ENCODE peak calls at places on chromosomes 3 and 15, in ten cellular contexts. W is NCI-H460, I is fibroblast of lung, U is NCI-H1092, X is endodermal cell, K is NCI-H2171 treated with DMSO at 0.1 percent for 48 hours, T is HEK293T, F is endothelial cell, N is MCF 10A, O is fibroblast of the aortic adventitia. C is an unnamed sample.
A peak's percentile ranks its signal among the peaks of the same experiment; 100 is the strongest.

GRCh38 chr3:170063691-170064090 is 25.9 kb downstream of the GPR160 start:
- DNase-seq in X (peak; percentile 47), F (no peak), U (no peak), T (no peak), W (no peak), N (no peak), O (no peak), I (no peak), K (no peak), C (no peak)

GRCh38 chr3:136659253-136659652 is 92.9 kb downstream of the STAG1 start:
- DNase-seq in F (no peak), X (peak; percentile 50), N (no peak), I (peak; percentile 93), W (no peak), O (peak; percentile 77), K (peak; percentile 77), U (peak; percentile 15), T (peak; percentile 37), C (no peak)

GRCh38 chr3:53161820-53162671 is 1.0 kb downstream of the PRKCD start:
- DNase-seq in W (no peak), F (peak; percentile 28), O (peak; percentile 16), U (no peak), X (peak; percentile 80), I (peak; percentile 36), K (peak; percentile 33), T (peak; percentile 63), N (no peak), C (peak; percentile 55)

GRCh38 chr3:111081008-111081545 is 9.5 kb downstream of the NECTIN3 start:
- DNase-seq in F (no peak), K (no peak), W (no peak), U (no peak), I (peak; percentile 32), T (no peak), N (no peak), X (no peak), O (no peak), C (no peak)

GRCh38 chr15:70053703-70054229 is 44.0 kb downstream of the TLE3 start:
- DNase-seq in F (no peak), U (no peak), O (no peak), N (no peak), T (no peak), X (no peak), W (no peak), K (no peak), I (no peak), C (no peak)

GRCh38 chr15:92597548-92597947 is 58.0 kb downstream of the FAM174B start:
- DNase-seq in K (no peak), W (no peak), O (no peak), T (no peak), X (no peak), I (no peak), F (no peak), U (no peak), N (no peak), C (no peak)

GRCh38 chr3:53142986-53143385 is 12.8 kb upstream of the RFT1 start:
- DNase-seq in O (no peak), F (no peak), W (no peak), K (no peak), I (no peak), U (no peak), T (no peak), X (no peak), N (no peak), C (no peak)

GRCh38 chr15:37059051-37059450 is 41.3 kb downstream of the MEIS2 start:
- DNase-seq in F (no peak), N (peak; percentile 27), T (no peak), I (peak; percentile 91), X (no peak), K (no peak), W (no peak), O (peak; percentile 93), U (no peak), C (no peak)

GRCh38 chr3:166284994-166285393 is 447.8 kb upstream of the BCHE start:
- DNase-seq in X (no peak), I (peak; percentile 79), N (peak; percentile 60), K (no peak), T (no peak), U (no peak), O (peak; percentile 60), F (no peak), W (no peak), C (no peak)

GRCh38 chr15:63372753-63373152 is 8.9 kb downstream of the CA12 start:
- DNase-seq in X (no peak), W (no peak), I (peak; percentile 66), O (peak; percentile 69), K (no peak), F (no peak), N (no peak), U (no peak), T (no peak), C (no peak)

GRCh38 chr3:30222436-30222835 is 384.0 kb upstream of the TGFBR2 start:
- DNase-seq in O (no peak), I (peak; percentile 62), U (no peak), X (no peak), N (peak; percentile 24), F (no peak), T (no peak), W (no peak), K (no peak), C (no peak)

GRCh38 chr3:183329543-183329942 is 76.5 kb downstream of the B3GNT5 start:
- DNase-seq in T (no peak), N (no peak), X (no peak), O (no peak), K (no peak), F (no peak), W (no peak), I (no peak), U (no peak), C (no peak)

C was measured in CD8-positive, alpha-beta T cell.